ENCODE peak calls at places on chromosomes 7 and 10, in seven cellular contexts. T is CD8-positive, alpha-beta T cell; H is H1; L is neural progenitor cell; E is esophagus squamous epithelium; U is tibial artery; M is A549. K is an unnamed sample.

GRCh38 chr7:33757563-33758165 is 147.7 kb upstream of the BMPER start:
- DNase-seq in T (no peak), H (no peak), L (peak; percentile 66), E (no peak), U (no peak), M (peak; percentile 16), K (peak; percentile 65)

GRCh38 chr7:24825931-24826661 is 68.8 kb upstream of the GSDME start:
- DNase-seq in T (no peak), H (no peak), L (no peak), E (no peak), U (no peak), M (peak; percentile 82), K (no peak)

GRCh38 chr7:127844707-127845331 is 186.4 kb downstream of the LRRC4 start:
- DNase-seq in T (no peak), H (no peak), L (no peak), E (no peak), U (no peak), M (no peak), K (no peak)

GRCh38 chr7:123492485-123492884 is 41.9 kb downstream of the IQUB start:
- DNase-seq in T (no peak), H (no peak), L (no peak), E (no peak), U (no peak), M (no peak), K (no peak)

GRCh38 chr7:25857376-25858067 is 294.5 kb upstream of the NFE2L3 start:
- DNase-seq in T (no peak), H (no peak), L (peak; percentile 62), E (no peak), U (peak; percentile 73), M (peak; percentile 35), K (no peak)

GRCh38 chr7:24705481-24705954 is 51.7 kb downstream of the GSDME start:
- DNase-seq in T (no peak), H (no peak), L (no peak), E (no peak), U (no peak), M (no peak), K (no peak)

GRCh38 chr10:96275685-96276418 is 4.5 kb upstream of the BLNK start:
- DNase-seq in T (no peak), H (no peak), L (no peak), E (no peak), U (peak; percentile 77), M (no peak), K (peak; percentile 61)

GRCh38 chr10:110326351-110327032 is 21.8 kb upstream of the SMNDC1 start:
- DNase-seq in T (no peak), H (no peak), L (no peak), E (no peak), U (no peak), M (no peak), K (no peak)

GRCh38 chr10:77049146-77049545 is 588.5 kb downstream of the KCNMA1 start:
- DNase-seq in T (no peak), H (no peak), L (no peak), E (no peak), U (no peak), M (no peak), K (no peak)

GRCh38 chr10:77051837-77052236 is 585.8 kb downstream of the KCNMA1 start:
- DNase-seq in T (no peak), H (no peak), L (no peak), E (no peak), U (no peak), M (no peak), K (no peak)

GRCh38 chr10:77049896-77050295 is 587.7 kb downstream of the KCNMA1 start:
- DNase-seq in T (no peak), H (no peak), L (no peak), E (no peak), U (no peak), M (no peak), K (no peak)

GRCh38 chr10:77056650-77057049 is 581.0 kb downstream of the KCNMA1 start:
- DNase-seq in T (no peak), H (no peak), L (no peak), E (no peak), U (no peak), M (no peak), K (no peak)

DNA sequence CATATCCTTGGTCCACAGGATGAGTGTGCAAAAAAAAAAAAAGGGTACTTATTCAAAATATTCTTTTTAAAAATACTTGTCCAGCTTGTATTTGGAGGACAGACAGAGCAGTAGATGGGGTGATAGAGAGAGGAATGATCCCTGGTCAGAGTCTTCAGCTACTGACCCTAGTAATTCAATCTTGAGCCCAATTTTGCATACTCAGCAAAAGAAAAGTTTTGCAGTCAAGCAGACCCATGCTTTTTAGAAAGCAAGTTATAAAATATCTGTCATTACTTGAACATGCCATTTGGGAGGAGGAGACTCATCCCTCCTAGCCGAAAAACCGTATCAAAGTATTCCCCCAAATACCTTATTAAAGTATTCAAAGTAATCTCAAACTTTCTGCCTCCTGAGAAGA is 585.0 kb downstream of the KCNMA1 start:
- DNase-seq in T (no peak), H (no peak), L (no peak), E (no peak), U (no peak), M (no peak), K (no peak)
- H3K27ac ChIP-seq in T (no peak overlapping the region), H (no peak overlapping the region), L (no peak overlapping the region), E (no peak overlapping the region), U (no peak overlapping the region), M (no peak overlapping the region), K (no peak overlapping the region)

GRCh38 chr10:112895292-112895691 is 54.8 kb upstream of the TCF7L2 start:
- DNase-seq in T (no peak), H (no peak), L (no peak), E (no peak), U (no peak), M (no peak), K (no peak)

GRCh38 chr10:112896722-112897121 is 53.3 kb upstream of the TCF7L2 start:
- DNase-seq in T (no peak), H (no peak), L (no peak), E (no peak), U (no peak), M (no peak), K (no peak)

GRCh38 chr10:112899396-112900065 is 50.5 kb upstream of the TCF7L2 start:
- DNase-seq in T (no peak), H (no peak), L (peak; percentile 14), E (no peak), U (no peak), M (no peak), K (no peak)

GRCh38 chr10:112896273-112896672 is 53.8 kb upstream of the TCF7L2 start:
- DNase-seq in T (no peak), H (no peak), L (no peak), E (no peak), U (no peak), M (no peak), K (no peak)

DNA sequence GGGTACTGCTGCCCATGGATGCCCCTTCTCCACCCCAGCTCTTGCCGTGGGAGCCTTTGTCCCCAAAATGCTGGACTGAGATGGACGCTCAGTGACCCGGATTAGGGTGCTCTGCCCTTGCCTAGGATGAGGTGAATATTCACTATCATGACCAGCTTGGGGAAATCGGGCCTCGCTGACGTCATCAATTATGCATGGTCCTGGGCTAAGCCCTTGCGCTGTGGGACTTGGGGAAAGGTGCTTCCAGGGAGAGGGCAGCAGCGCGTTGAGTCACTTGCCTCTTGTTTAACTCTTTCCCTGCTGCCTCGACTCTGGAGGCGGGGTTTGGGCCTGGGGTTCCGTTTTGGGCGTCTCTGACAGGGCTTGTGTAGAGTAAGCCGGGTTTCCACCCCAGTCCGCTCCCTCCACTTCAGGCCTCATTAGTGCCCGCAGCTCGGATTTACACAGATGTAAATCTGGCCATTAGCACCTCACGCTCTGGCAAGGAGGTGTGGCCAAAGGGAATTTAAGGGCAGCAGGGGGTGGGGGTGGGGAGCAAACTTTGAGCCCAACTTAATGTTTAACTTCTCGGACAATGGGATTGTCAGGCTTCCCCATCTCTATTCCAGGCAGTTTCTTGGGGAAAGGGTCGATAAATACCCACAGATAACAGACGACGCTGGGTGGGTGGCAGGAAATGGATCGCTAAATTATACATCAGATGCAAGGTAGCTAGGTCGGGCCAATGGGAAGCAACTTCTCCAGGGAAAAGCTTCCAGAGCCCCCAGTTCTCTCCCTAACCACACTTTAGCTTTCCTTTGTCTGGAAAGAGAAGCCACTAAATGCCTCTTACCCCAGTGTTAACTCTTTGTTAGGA is 51.3 kb upstream of the TCF7L2 start:
- DNase-seq in T (no peak), H (peak; percentile 92), L (peak; percentile 83), E (no peak), U (no peak), M (peak; percentile 81), K (no peak)
- H3K4me3 ChIP-seq in T (no peak overlapping the region), H (peak overlapping the region; percentile 51), L (peak overlapping the region; percentile 34), E (no peak overlapping the region), U (no peak overlapping the region), M (peak overlapping the region; percentile 33), K (no peak overlapping the region)

DNA sequence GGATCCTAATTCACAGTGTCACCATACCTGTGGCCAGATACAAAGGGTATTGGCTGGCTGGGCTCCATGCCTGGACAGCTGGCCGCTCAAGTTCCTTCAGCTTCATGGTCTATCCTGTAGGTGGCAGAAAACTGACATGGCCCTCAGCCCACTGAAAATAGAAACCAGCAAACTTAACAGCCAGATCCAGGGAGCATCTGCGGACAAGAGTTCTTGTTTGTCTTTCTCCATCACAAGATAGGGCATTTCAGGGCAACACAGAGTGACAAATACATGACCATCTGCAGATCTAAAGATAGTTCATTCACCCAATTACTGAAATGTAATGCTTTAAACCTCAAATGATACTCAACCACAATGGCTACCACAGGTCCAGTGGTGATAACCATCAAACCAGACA is 2.8 kb downstream of the SEC31B start:
- DNase-seq in T (no peak), H (no peak), L (no peak), E (no peak), U (no peak), M (peak; percentile 21), K (no peak)
- TF ChIP-seq CTCF in T (no peak), H (peak; percentile 36), L (peak; percentile 30), E (no peak), U (no peak), M (no peak), K (no peak)

GRCh38 chr7:28155019-28155660 is 25.5 kb downstream of the JAZF1 start:
- DNase-seq in T (no peak), H (no peak), L (no peak), E (no peak), U (no peak), M (no peak), K (no peak)

GRCh38 chr7:28149291-28150101 is 31.1 kb downstream of the JAZF1 start:
- DNase-seq in T (no peak), H (no peak), L (no peak), E (no peak), U (no peak), M (no peak), K (no peak)

GRCh38 chr7:28155964-28156363 is 24.6 kb downstream of the JAZF1 start:
- DNase-seq in T (no peak), H (no peak), L (no peak), E (no peak), U (no peak), M (no peak), K (no peak)

GRCh38 chr7:28152594-28152993 is 28.0 kb downstream of the JAZF1 start:
- DNase-seq in T (no peak), H (no peak), L (no peak), E (no peak), U (no peak), M (no peak), K (no peak)

DNA sequence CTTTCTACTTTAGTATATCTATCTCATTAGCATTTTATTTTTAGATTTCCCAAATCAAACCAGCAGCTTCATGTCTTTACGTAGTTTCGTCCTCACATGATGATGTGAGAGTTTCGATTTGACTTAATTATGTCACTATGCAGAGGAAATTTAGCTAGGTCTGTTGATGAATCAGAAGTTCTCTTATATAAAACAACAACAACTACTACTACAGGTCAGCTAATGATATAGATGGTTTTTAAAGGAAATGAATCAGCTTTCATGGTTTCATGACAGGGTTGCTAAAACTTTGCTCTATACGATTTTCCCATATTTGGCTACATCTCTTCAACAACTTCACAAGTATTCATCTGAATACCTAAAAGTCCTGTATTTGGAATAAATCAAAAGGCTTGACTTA is 28.6 kb downstream of the JAZF1 start:
- DNase-seq in T (no peak), H (no peak), L (no peak), E (no peak), U (no peak), M (no peak), K (no peak)
- H3K27ac ChIP-seq in T (no peak overlapping the region), H (no peak overlapping the region), L (no peak overlapping the region), E (no peak overlapping the region), U (no peak overlapping the region), M (no peak overlapping the region), K (no peak overlapping the region)

K was measured in dorsolateral prefrontal cortex.